ENCODE peak calls at places on chromosomes 11 and 22, in eight cellular contexts. I is stimulated activated CD4-positive, alpha-beta T cell treated with anti-CD3 and anti-CD28 coated beads, Interleukin-12 subunit alpha, Interleukin-12 subunit beta, amount 100 ng/mL, for 24 hours; P is foreskin fibroblast; B is iPS-NIHi11; R is HFFc6; K is SK-MEL-5; Y is astrocyte of the spinal cord; X is ELR. G is an unnamed sample.

GRCh38 chr11:123973816-123974215 is 3.8 kb downstream of the OR10S1 start:
- DNase-seq in K (no peak), X (peak; percentile 95), I (no peak), R (peak; percentile 77), B (no peak), P (peak; percentile 79), Y (peak; percentile 79), G (peak; percentile 82)

GRCh38 chr11:34427171-34427805 is 11.4 kb upstream of the CAT start:
- DNase-seq in X (peak; percentile 88), I (no peak), P (peak; percentile 94), K (peak; percentile 88), B (no peak), R (peak; percentile 83), Y (peak; percentile 89), G (peak; percentile 91)

GRCh38 chr11:95585071-95585751 is 204.4 kb downstream of the FAM76B start:
- DNase-seq in X (peak; percentile 80), P (peak; percentile 85), Y (peak; percentile 54), R (peak; percentile 56), K (no peak), I (no peak), B (no peak), G (no peak)

GRCh38 chr22:43066844-43067385 is 22.3 kb downstream of the TTLL1 start:
- DNase-seq in B (no peak), I (no peak), P (peak; percentile 63), X (peak; percentile 87), R (peak; percentile 53), K (peak; percentile 58), Y (peak; percentile 71), G (peak; percentile 90)

GRCh38 chr22:45735273-45735672 is 63.6 kb downstream of the ATXN10 start:
- DNase-seq in B (no peak), Y (no peak), X (no peak), I (no peak), R (no peak), K (no peak), P (no peak), G (no peak)

GRCh38 chr11:111911563-111912401 is at the start of gene CRYAB:
- DNase-seq in X (peak; percentile 40), Y (peak; percentile 49), P (peak; percentile 90), K (peak; percentile 49), R (peak; percentile 94), I (no peak), B (peak; percentile 45), G (peak; percentile 41)

GRCh38 chr11:89433278-89433677 is 57.9 kb downstream of the NOX4 start:
- DNase-seq in X (no peak), K (no peak), B (no peak), P (no peak), R (no peak), I (no peak), Y (no peak), G (no peak)

GRCh38 chr11:95711162-95711944 is 78.2 kb downstream of the FAM76B start:
- DNase-seq in K (no peak), X (no peak), I (no peak), B (no peak), R (no peak), Y (peak; percentile 59), P (peak; percentile 60), G (no peak)

GRCh38 chr11:47997063-47998053 is 17.0 kb downstream of the PTPRJ start:
- DNase-seq in K (no peak), Y (no peak), B (no peak), I (no peak), R (no peak), X (no peak), P (no peak), G (no peak)

GRCh38 chr11:2525941-2526807 is 81.4 kb downstream of the KCNQ1 start:
- DNase-seq in X (no peak), P (no peak), K (no peak), I (no peak), B (no peak), R (no peak), Y (no peak), G (no peak)

GRCh38 chr22:22061085-22062077 is 78.8 kb upstream of the TOP3B start:
- DNase-seq in R (peak; percentile 39), K (peak; percentile 53), P (peak; percentile 14), B (no peak), Y (peak; percentile 12), X (peak; percentile 32), I (no peak), G (no peak)

GRCh38 chr11:20303451-20303965 is 60.0 kb upstream of the HTATIP2 start:
- DNase-seq in B (no peak), Y (no peak), P (no peak), I (no peak), R (no peak), K (no peak), X (no peak), G (no peak)

GRCh38 chr22:50269573-50270301 is 443 bp downstream of the MAPK11 start:
- DNase-seq in P (peak; percentile 81), K (peak; percentile 62), Y (peak; percentile 54), B (no peak), I (peak; percentile 50), R (no peak), X (peak; percentile 57), G (no peak)

GRCh38 chr11:112408551-112408950 is 147.9 kb upstream of the PLET1 start:
- DNase-seq in B (peak; percentile 38), I (no peak), R (no peak), X (no peak), P (no peak), K (no peak), Y (no peak), G (no peak)

GRCh38 chr22:39080993-39081513 is 4.0 kb downstream of the APOBEC3G start:
- DNase-seq in I (no peak), K (no peak), P (no peak), R (no peak), X (no peak), B (no peak), Y (no peak), G (no peak)

GRCh38 chr11:120043323-120043945 is 94.5 kb downstream of the TRIM29 start:
- DNase-seq in Y (no peak), K (no peak), X (no peak), B (no peak), I (no peak), R (no peak), P (no peak), G (no peak)

GRCh38 chr11:125105921-125106320 is 5.5 kb downstream of the TMEM218 start:
- DNase-seq in Y (no peak), B (no peak), R (no peak), K (no peak), X (no peak), I (no peak), P (no peak), G (no peak)

GRCh38 chr11:6298605-6299004 is 21.7 kb downstream of the CAVIN3 start:
- DNase-seq in Y (no peak), P (peak; percentile 62), B (peak; percentile 73), K (peak; percentile 79), X (peak; percentile 67), I (no peak), R (peak; percentile 45), G (peak; percentile 52)

G was measured in RPMI7951.